ENCODE peak calls at places on chromosomes 2 and 18, in eight cellular contexts. J is stimulated activated naive CD4-positive, alpha-beta T cell; M is T-helper 2 cell; B is neuronal stem cell; F is GM06990; Y is left lobe of liver; P is cardiac septum; Q is aorta. L is an unnamed sample.

GRCh38 chr18:79964330-79965118 is at the start of gene HSBP1L1:
- DNase-seq in J (peak; percentile 29), M (peak; percentile 41), B (peak; percentile 56), F (peak; percentile 86), Y (peak; percentile 82), P (peak; percentile 74), Q (peak; percentile 77), L (peak; percentile 87)

GRCh38 chr2:237581751-237582746 is 8.5 kb downstream of the RAB17 start:
- DNase-seq in J (peak; percentile 53), M (no peak), B (peak; percentile 35), F (no peak), Y (peak; percentile 92), P (peak; percentile 87), Q (peak; percentile 72), L (peak; percentile 85)

GRCh38 chr2:170409164-170409535 is 231.2 kb downstream of the MYO3B start:
- DNase-seq in J (peak; percentile 37), M (peak; percentile 50), B (peak; percentile 71), F (peak; percentile 8), Y (peak; percentile 64), P (no peak), Q (peak; percentile 71), L (no peak)

GRCh38 chr2:172554352-172555271 is 1.3 kb upstream of the PDK1 start:
- DNase-seq in J (no peak), M (no peak), B (no peak), F (no peak), Y (no peak), P (no peak), Q (no peak), L (no peak)

GRCh38 chr2:172449916-172450550 is 22.6 kb downstream of the ITGA6 start:
- DNase-seq in J (no peak), M (no peak), B (no peak), F (no peak), Y (no peak), P (no peak), Q (no peak), L (no peak)

GRCh38 chr2:119317556-119317955 is 49.1 kb downstream of the C2orf76 start:
- DNase-seq in J (no peak), M (no peak), B (no peak), F (no peak), Y (no peak), P (no peak), Q (no peak), L (no peak)

GRCh38 chr2:218814540-218815243 is 16.9 kb downstream of the PRKAG3 start:
- DNase-seq in J (no peak), M (no peak), B (no peak), F (no peak), Y (no peak), P (no peak), Q (no peak), L (no peak)

GRCh38 chr2:126778561-126779285 is 120.0 kb upstream of the TEX51 start:
- DNase-seq in J (no peak), M (no peak), B (peak; percentile 24), F (no peak), Y (no peak), P (peak; percentile 71), Q (no peak), L (no peak)

GRCh38 chr2:61722311-61722710 is 131.5 kb downstream of the FAM161A start:
- DNase-seq in J (no peak), M (no peak), B (no peak), F (no peak), Y (no peak), P (no peak), Q (no peak), L (no peak)

GRCh38 chr2:221844187-221844586 is 272.1 kb upstream of the EPHA4 start:
- DNase-seq in J (no peak), M (no peak), B (no peak), F (peak; percentile 9), Y (no peak), P (no peak), Q (no peak), L (no peak)

GRCh38 chr2:64537991-64538390 is 13.9 kb downstream of the AFTPH start:
- DNase-seq in J (no peak), M (no peak), B (no peak), F (no peak), Y (no peak), P (no peak), Q (no peak), L (no peak)

GRCh38 chr2:6356127-6356761 is 509.5 kb downstream of the CMPK2 start:
- DNase-seq in J (no peak), M (no peak), B (no peak), F (peak; percentile 24), Y (no peak), P (no peak), Q (no peak), L (peak; percentile 63)

GRCh38 chr2:109530712-109531111 is 83.1 kb downstream of the SEPTIN10 start:
- DNase-seq in J (no peak), M (no peak), B (no peak), F (no peak), Y (peak; percentile 19), P (peak; percentile 22), Q (no peak), L (no peak)

GRCh38 chr2:28654981-28655322 is 96.7 kb upstream of the PPP1CB start:
- DNase-seq in J (no peak), M (no peak), B (no peak), F (no peak), Y (peak; percentile 59), P (no peak), Q (no peak), L (no peak)

GRCh38 chr2:236673126-236673822 is 103.6 kb downstream of the ACKR3 start:
- DNase-seq in J (no peak), M (no peak), B (no peak), F (no peak), Y (no peak), P (no peak), Q (no peak), L (no peak)

GRCh38 chr2:39570614-39571013 is 95.1 kb upstream of the TMEM178A start:
- DNase-seq in J (no peak), M (no peak), B (no peak), F (no peak), Y (no peak), P (no peak), Q (no peak), L (no peak)

GRCh38 chr2:203603451-203604389 is 68.6 kb upstream of the RAPH1 start:
- DNase-seq in J (no peak), M (no peak), B (no peak), F (no peak), Y (no peak), P (no peak), Q (no peak), L (no peak)

GRCh38 chr2:109030870-109031480 is 42.0 kb upstream of the EDAR start:
- DNase-seq in J (no peak), M (no peak), B (no peak), F (no peak), Y (no peak), P (no peak), Q (no peak), L (no peak)

GRCh38 chr18:3345885-3346284 is 84.0 kb downstream of the MYL12B start:
- DNase-seq in J (no peak), M (no peak), B (no peak), F (no peak), Y (no peak), P (no peak), Q (no peak), L (no peak)

GRCh38 chr2:102050854-102051391 is 59.2 kb downstream of the IL1R2 start:
- DNase-seq in J (no peak), M (no peak), B (no peak), F (no peak), Y (peak; percentile 80), P (peak; percentile 92), Q (peak; percentile 92), L (peak; percentile 82)

GRCh38 chr2:239295377-239296019 is 105.3 kb downstream of the HDAC4 start:
- DNase-seq in J (peak; percentile 35), M (no peak), B (no peak), F (no peak), Y (no peak), P (no peak), Q (no peak), L (no peak)

GRCh38 chr18:69961718-69962117 is 14.0 kb upstream of the CD226 start:
- DNase-seq in J (no peak), M (no peak), B (no peak), F (no peak), Y (no peak), P (no peak), Q (no peak), L (no peak)

GRCh38 chr18:7221424-7222155 is 9.3 kb upstream of the LRRC30 start:
- DNase-seq in J (no peak), M (no peak), B (peak; percentile 70), F (no peak), Y (no peak), P (no peak), Q (no peak), L (no peak)

GRCh38 chr2:176653856-176654443 is 384.7 kb downstream of the MTX2 start:
- DNase-seq in J (peak; percentile 3), M (no peak), B (peak; percentile 37), F (peak; percentile 19), Y (peak; percentile 47), P (no peak), Q (peak; percentile 67), L (peak; percentile 57)

GRCh38 chr2:43340066-43340465 is 113.7 kb upstream of the ZFP36L2 start:
- DNase-seq in J (no peak), M (no peak), B (no peak), F (no peak), Y (no peak), P (no peak), Q (no peak), L (no peak)

GRCh38 chr18:69948919-69949537 is 1.4 kb upstream of the CD226 start:
- DNase-seq in J (no peak), M (peak; percentile 42), B (no peak), F (peak; percentile 66), Y (no peak), P (no peak), Q (peak; percentile 69), L (peak; percentile 76)

GRCh38 chr2:56132138-56132537 is 51.7 kb upstream of the CCDC85A start:
- DNase-seq in J (no peak), M (no peak), B (peak; percentile 41), F (peak; percentile 9), Y (no peak), P (no peak), Q (no peak), L (no peak)

GRCh38 chr18:46478796-46479195 is 178.2 kb downstream of the LOXHD1 start:
- DNase-seq in J (no peak), M (no peak), B (no peak), F (no peak), Y (no peak), P (no peak), Q (no peak), L (no peak)

GRCh38 chr2:119846021-119846420 is 86.3 kb downstream of the PTPN4 start:
- DNase-seq in J (no peak), M (no peak), B (no peak), F (no peak), Y (no peak), P (no peak), Q (no peak), L (no peak)

GRCh38 chr2:182951948-182952663 is 85.7 kb upstream of the FRZB start:
- DNase-seq in J (no peak), M (no peak), B (no peak), F (no peak), Y (no peak), P (no peak), Q (no peak), L (no peak)

GRCh38 chr18:73462092-73462491 is 594.3 kb upstream of the NETO1 start:
- DNase-seq in J (no peak), M (no peak), B (no peak), F (no peak), Y (no peak), P (no peak), Q (no peak), L (no peak)

GRCh38 chr2:2528801-2529200 is 197.7 kb upstream of the MYT1L start:
- DNase-seq in J (no peak), M (no peak), B (no peak), F (no peak), Y (no peak), P (no peak), Q (no peak), L (no peak)

GRCh38 chr2:151481744-151482143 is 72.0 kb downstream of the RIF1 start:
- DNase-seq in J (no peak), M (no peak), B (no peak), F (peak; percentile 6), Y (no peak), P (no peak), Q (no peak), L (no peak)

GRCh38 chr2:160891353-160891740 is 268.9 kb upstream of the TANK start:
- DNase-seq in J (no peak), M (no peak), B (no peak), F (no peak), Y (no peak), P (no peak), Q (no peak), L (no peak)